ENCODE peak calls at places on chromosomes 6 and 20, in seven cellular contexts. I is A549, Q is ascending aorta, Z is cardiac muscle cell, R is prostate gland, C is endothelial cell of umbilical vein, G is HAP-1. X is an unnamed sample.

GRCh38 chr6:133548409-133548808 is 307.3 kb downstream of the EYA4 start:
- DNase-seq in Q (no peak), Z (peak; percentile 78), R (no peak), I (no peak), C (no peak), G (no peak), X (no peak)

GRCh38 chr20:34163316-34163715 is 51.3 kb upstream of the EIF2S2 start:
- DNase-seq in C (peak; percentile 72), Z (no peak), I (no peak), Q (no peak), R (no peak), G (no peak), X (no peak)

GRCh38 chr6:42136508-42137191 is 5.8 kb downstream of the C6orf132 start:
- DNase-seq in Q (no peak), I (peak; percentile 58), R (no peak), Z (peak; percentile 55), G (peak; percentile 20), C (no peak), X (no peak)

GRCh38 chr6:161940519-161940918 is 666.7 kb upstream of the AGPAT4 start:
- DNase-seq in I (no peak), Q (no peak), C (no peak), G (no peak), Z (no peak), R (no peak), X (no peak)

GRCh38 chr6:3825331-3825831 is 23.8 kb upstream of the FAM50B start:
- DNase-seq in Q (peak; percentile 90), G (no peak), I (no peak), C (peak; percentile 93), R (peak; percentile 65), Z (peak; percentile 66), X (no peak)

GRCh38 chr20:24735263-24735662 is 213.8 kb upstream of the CST7 start:
- DNase-seq in G (no peak), C (no peak), I (no peak), Q (no peak), Z (peak; percentile 3), R (no peak), X (no peak)

GRCh38 chr6:54681987-54682386 is 164.6 kb upstream of the FAM83B start:
- DNase-seq in G (no peak), Q (no peak), I (no peak), Z (peak; percentile 88), R (no peak), C (no peak), X (no peak)

GRCh38 chr20:4384961-4385360 is 336.7 kb upstream of the PRND start:
- DNase-seq in R (no peak), C (no peak), G (no peak), I (no peak), Q (no peak), Z (no peak), X (no peak)

GRCh38 chr6:166862287-166862977 is 93.9 kb downstream of the RNASET2 start:
- DNase-seq in R (peak; percentile 21), Z (peak; percentile 5), I (peak; percentile 5), G (peak; percentile 65), C (no peak), Q (no peak), X (no peak)

GRCh38 chr20:36279776-36280175 is 26.4 kb upstream of the DLGAP4 start:
- DNase-seq in R (no peak), Q (no peak), I (no peak), G (no peak), C (no peak), Z (no peak), X (no peak)

GRCh38 chr6:27188885-27189418 is 58.5 kb upstream of the PRSS16 start:
- DNase-seq in C (peak; percentile 83), I (peak; percentile 55), Q (peak; percentile 76), R (peak; percentile 72), Z (peak; percentile 88), G (peak; percentile 83), X (no peak)

GRCh38 chr6:26272171-26272631 is 92.8 kb upstream of the BTN3A2 start:
- DNase-seq in Z (no peak), Q (peak; percentile 76), I (no peak), R (no peak), G (no peak), C (no peak), X (no peak)

GRCh38 chr20:37366749-37367148 is 20.8 kb downstream of the SRC start:
- DNase-seq in C (no peak), Q (no peak), Z (no peak), R (no peak), G (no peak), I (no peak), X (no peak)

GRCh38 chr6:42616716-42617115 is 52.9 kb downstream of the UBR2 start:
- DNase-seq in Z (no peak), G (no peak), R (no peak), C (no peak), I (no peak), Q (no peak), X (no peak)

GRCh38 chr20:59074456-59074855 is 31.9 kb upstream of the PRELID3B start:
- DNase-seq in C (no peak), I (no peak), Z (no peak), R (no peak), Q (no peak), G (peak; percentile 13), X (no peak)

GRCh38 chr6:165662671-165663282 is at the start of gene PDE10A:
- DNase-seq in R (no peak), Z (peak; percentile 91), G (peak; percentile 44), Q (no peak), I (peak; percentile 81), C (peak; percentile 57), X (no peak)

GRCh38 chr20:57633945-57634491 is 13.8 kb upstream of the ZBP1 start:
- DNase-seq in Q (no peak), I (no peak), G (no peak), C (no peak), R (no peak), Z (no peak), X (no peak)

GRCh38 chr6:70413829-70414494 is 654 bp downstream of the FAM135A start:
- DNase-seq in I (peak; percentile 9), G (peak; percentile 19), R (no peak), C (peak; percentile 38), Q (no peak), Z (peak; percentile 16), X (no peak)

GRCh38 chr6:26342106-26342999 is 22.6 kb upstream of the BTN3A2 start:
- DNase-seq in R (no peak), Q (no peak), I (no peak), C (no peak), G (no peak), Z (no peak), X (no peak)

GRCh38 chr20:18731940-18732339 is 81.6 kb upstream of the SCP2D1 start:
- DNase-seq in G (no peak), Q (no peak), R (no peak), I (no peak), Z (no peak), C (no peak), X (no peak)

GRCh38 chr20:63432577-63433061 is 39.8 kb downstream of the KCNQ2 start:
- DNase-seq in R (no peak), Z (no peak), Q (no peak), C (no peak), G (no peak), I (no peak), X (no peak)

GRCh38 chr20:55693646-55694045 is 311.7 kb downstream of the CBLN4 start:
- DNase-seq in R (no peak), Z (no peak), G (no peak), I (no peak), C (no peak), Q (no peak), X (no peak)
- H3K9me3 ChIP-seq in R (no peaks in the 10 kb centered on the region), Z (no peaks in the 10 kb centered on the region), G (no peaks in the 10 kb centered on the region), I (no peaks in the 10 kb centered on the region), C (peaks cover 1% of the 10 kb centered on the region), Q (no peaks in the 10 kb centered on the region), X (no peaks in the 10 kb centered on the region)

DNA sequence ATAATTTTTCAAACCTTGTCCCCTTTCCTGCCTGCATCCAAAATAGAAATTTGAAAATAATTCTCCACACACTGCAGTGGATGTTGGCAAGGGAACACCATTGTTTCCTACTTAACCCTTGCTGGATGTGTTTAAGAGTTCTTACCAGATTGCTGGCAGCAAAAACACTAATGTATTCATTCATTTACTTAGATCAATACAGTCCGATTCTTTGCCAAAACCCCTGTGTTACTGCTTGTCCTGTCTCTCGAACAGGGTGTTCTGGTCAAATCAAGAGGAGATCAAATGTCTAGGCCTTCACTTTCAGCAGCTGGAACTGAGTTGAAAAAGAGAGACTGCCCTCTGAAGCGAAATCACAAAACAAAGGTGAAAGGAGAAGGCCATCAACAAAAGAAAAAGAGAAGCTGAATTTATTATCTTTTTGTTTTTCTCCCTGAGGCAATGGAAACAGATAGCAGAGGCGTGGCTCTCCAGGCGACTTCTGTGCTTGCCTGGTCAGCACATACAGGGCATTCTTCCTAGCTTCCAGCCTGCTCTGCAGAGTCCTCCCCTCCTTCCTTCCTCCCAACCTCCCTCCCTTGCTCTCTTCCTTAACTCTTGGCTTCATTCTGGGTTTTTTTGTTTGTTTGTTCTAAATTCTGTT is 44.1 kb upstream of the GCM1 start:
- DNase-seq in R (peak; percentile 14), Q (no peak), C (peak; percentile 7), G (peak; percentile 50), Z (peak; percentile 13), I (no peak), X (no peak)
- H3K9me3 ChIP-seq in R (no peaks in the 10 kb centered on the region), Q (no peaks in the 10 kb centered on the region), C (no peaks in the 10 kb centered on the region), G (no peaks in the 10 kb centered on the region), Z (no peaks in the 10 kb centered on the region), I (no peaks in the 10 kb centered on the region), X (no peaks in the 10 kb centered on the region)

DNA sequence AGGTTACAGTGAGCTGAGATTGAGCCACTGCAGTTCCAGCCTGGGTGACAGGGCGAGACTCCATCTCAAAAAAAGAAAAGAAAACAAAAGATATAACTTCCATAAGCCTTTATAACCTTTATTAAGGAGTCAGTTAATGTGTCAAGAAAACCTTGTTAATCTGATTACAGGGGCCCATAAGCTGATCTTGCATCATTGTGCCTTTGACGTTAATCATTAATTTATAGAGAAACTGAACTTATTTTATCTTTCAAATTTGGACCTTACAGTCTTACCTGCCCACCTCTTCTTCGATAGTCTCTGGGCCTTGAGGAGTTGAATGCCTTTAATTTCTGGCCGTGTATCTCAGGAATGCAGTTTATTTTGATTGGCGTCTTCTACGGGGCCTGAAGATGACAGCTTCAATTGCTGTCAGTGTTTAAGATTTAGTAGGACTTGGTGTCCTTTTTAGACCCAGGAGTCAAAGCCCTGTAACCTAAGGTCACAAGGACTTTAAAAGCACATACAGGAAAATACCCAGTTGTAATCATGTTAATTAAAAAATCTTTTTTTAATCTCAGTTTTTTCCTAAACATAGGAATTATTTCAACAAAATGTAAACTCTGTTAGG is 5.8 kb downstream of the ACOT13 start:
- DNase-seq in Z (no peak), C (no peak), I (no peak), Q (no peak), R (no peak), G (no peak), X (no peak)
- H3K9me3 ChIP-seq in Z (no peaks in the 10 kb centered on the region), C (no peaks in the 10 kb centered on the region), I (peaks cover 12% of the 10 kb centered on the region), Q (no peaks in the 10 kb centered on the region), R (no peaks in the 10 kb centered on the region), G (peaks cover 10% of the 10 kb centered on the region), X (peaks cover 14% of the 10 kb centered on the region)

DNA sequence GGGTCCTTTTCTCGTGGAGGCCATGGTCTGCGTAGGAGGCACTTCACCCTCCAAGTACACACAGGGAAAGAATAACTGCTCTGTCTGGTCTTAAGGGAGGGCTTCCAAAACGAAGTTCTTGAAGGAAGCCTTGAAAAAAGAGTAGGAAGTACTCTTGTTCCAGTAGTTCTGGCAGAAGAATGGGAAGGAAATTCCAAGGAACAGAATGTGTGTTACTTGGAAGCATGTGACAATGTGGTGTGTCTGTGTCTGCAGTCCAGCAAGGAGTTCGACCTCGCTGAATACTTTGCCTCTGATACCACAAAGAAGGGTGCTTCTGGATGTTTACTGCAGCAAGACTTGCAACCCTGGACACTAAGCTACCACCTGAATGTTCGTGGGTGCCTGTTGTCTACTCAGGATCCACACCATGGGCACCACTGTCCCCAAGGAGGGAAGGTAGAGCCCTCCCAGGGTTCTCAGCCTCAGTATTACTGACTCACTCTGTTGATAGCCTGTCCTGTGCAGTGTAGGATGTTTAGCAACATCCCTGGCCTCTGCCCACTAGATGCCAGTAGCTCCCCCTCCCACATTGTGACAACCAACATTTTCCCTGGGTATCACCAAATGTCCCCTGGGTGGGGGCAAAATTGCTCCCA is 471.6 kb upstream of the CDH4 start:
- DNase-seq in Q (no peak), Z (no peak), R (no peak), C (no peak), I (no peak), G (no peak), X (no peak)
- H3K9me3 ChIP-seq in Q (no peaks in the 10 kb centered on the region), Z (no peaks in the 10 kb centered on the region), R (no peaks in the 10 kb centered on the region), C (peaks cover 15% of the 10 kb centered on the region), I (no peaks in the 10 kb centered on the region), G (no peaks in the 10 kb centered on the region), X (no peaks in the 10 kb centered on the region)

X was measured in esophagus squamous epithelium.